ENCODE peak calls at places on chromosomes 7 and 10, in nine cellular contexts. T is H54; N is neural crest cell; K is C1 segment of cervical spinal cord; L is stimulated activated CD4-positive, alpha-beta T cell treated with anti-CD3 and anti-CD28 coated beads, Interleukin-1b, Interleukin-23, amount 100 ng/mL, for 24 hours; P is mucosa of gallbladder; Y is sigmoid colon; I is RWPE2; F is activated T-helper 1 cell treated with anti-CD3 and anti-CD28 coated beads, Interleukin-2, amount 50 U/mL, for 16 hours. H is an unnamed sample.

GRCh38 chr10:120746016-120746755 is 105.0 kb upstream of the WDR11 start:
- DNase-seq in N (no peak), K (no peak), P (no peak), I (no peak), Y (no peak), L (no peak), T (no peak), F (no peak), H (no peak)

GRCh38 chr10:33098966-33099663 is 141.1 kb upstream of the ITGB1 start:
- DNase-seq in T (no peak), P (no peak), Y (no peak), K (no peak), F (no peak), N (no peak), L (no peak), I (no peak), H (no peak)

GRCh38 chr7:22574756-22575517 is 74.9 kb upstream of the STEAP1B start:
- DNase-seq in F (no peak), K (no peak), N (no peak), L (no peak), T (no peak), P (no peak), Y (no peak), I (no peak), H (no peak)

GRCh38 chr7:47582748-47583740 is 1.1 kb upstream of the TNS3 start:
- DNase-seq in P (no peak), N (no peak), L (no peak), Y (peak), I (no peak), T (no peak), K (no peak), F (no peak), H (no peak)

GRCh38 chr7:37284805-37285211 is 163.9 kb downstream of the ELMO1 start:
- DNase-seq in P (peak), Y (peak), I (no peak), F (no peak), L (no peak), N (peak), T (peak), K (peak), H (peak)

GRCh38 chr10:37947526-37947925 is 28.9 kb downstream of the ZNF25 start:
- DNase-seq in I (no peak), P (no peak), K (no peak), F (no peak), T (no peak), Y (no peak), L (no peak), N (no peak), H (no peak)

GRCh38 chr7:117124585-117125220 is 171.4 kb downstream of the ST7 start:
- DNase-seq in N (no peak), K (no peak), I (peak), T (no peak), F (no peak), Y (peak), L (peak), P (peak), H (peak)

GRCh38 chr10:61891911-61892310 is 9.6 kb upstream of the ARID5B start:
- DNase-seq in F (no peak), K (no peak), I (no peak), P (no peak), T (no peak), L (no peak), N (no peak), Y (no peak), H (no peak)

H was measured in Right ventricle myocardium inferior.